ENCODE peak calls at places on chromosome 5, in six cellular contexts. R, C, K, N, X and A are unnamed samples.

GRCh38 chr5:84017704-84018240 is 297.1 kb upstream of the HAPLN1 start:
- DNase-seq in R (no peak), C (no peak), K (no peak), N (no peak), X (no peak), A (no peak)

GRCh38 chr5:134000696-134001453 is 3.9 kb downstream of the VDAC1 start:
- DNase-seq in R (no peak), C (peak; percentile 30), K (no peak), N (no peak), X (no peak), A (no peak)

GRCh38 chr5:107564896-107565295 is 105.8 kb downstream of the EFNA5 start:
- DNase-seq in R (no peak), C (no peak), K (no peak), N (no peak), X (no peak), A (peak; percentile 59)

GRCh38 chr5:16568875-16569580 is 47.8 kb downstream of the RETREG1 start:
- DNase-seq in R (no peak), C (no peak), K (no peak), N (no peak), X (peak; percentile 35), A (no peak)

GRCh38 chr5:10590226-10591047 is 26.6 kb downstream of the ANKRD33B start:
- DNase-seq in R (peak; percentile 95), C (no peak), K (no peak), N (no peak), X (no peak), A (no peak)

GRCh38 chr5:67805666-67806348 is 409.7 kb upstream of the PIK3R1 start:
- DNase-seq in R (no peak), C (no peak), K (no peak), N (no peak), X (no peak), A (no peak)

GRCh38 chr5:174086751-174087150 is 41.2 kb downstream of the NSG2 start:
- DNase-seq in R (no peak), C (no peak), K (no peak), N (no peak), X (no peak), A (no peak)

GRCh38 chr5:125227333-125228075 is 481.1 kb upstream of the ZNF608 start:
- DNase-seq in R (peak; percentile 10), C (no peak), K (no peak), N (no peak), X (no peak), A (no peak)